ENCODE peak calls at places on chromosomes 6 and 20, in eight cellular contexts. E is DMS153; S is A549; B is esophagus squamous epithelium; U is stromal cell of bone marrow; G is omental fat pad; Q is activated CD4-positive, alpha-beta memory T cell treated with anti-CD3 and anti-CD28 coated beads, Interleukin-2, amount 10 ng/mL, durations not matched to agents 7 days and 5 days; L is nucleus accumbens. P is an unnamed sample.

GRCh38 chr6:56909115-56909907 is 45.6 kb upstream of the BEND6 start:
- DNase-seq in E (no peak), S (no peak), B (no peak), U (peak), G (no peak), Q (no peak), L (no peak), P (no peak)

GRCh38 chr6:54085526-54085925 is 25.7 kb upstream of the MLIP start:
- DNase-seq in E (no peak), S (peak), B (no peak), U (peak), G (no peak), Q (no peak), L (no peak), P (no peak)

GRCh38 chr6:140644017-140644416 is 1269.6 kb upstream of the CITED2 start:
- DNase-seq in E (no peak), S (no peak), B (no peak), U (no peak), G (no peak), Q (no peak), L (no peak), P (no peak)

GRCh38 chr6:169960003-169960344 is 208.6 kb downstream of the ERMARD start:
- DNase-seq in E (no peak), S (no peak), B (no peak), U (no peak), G (no peak), Q (no peak), L (no peak), P (no peak)

GRCh38 chr6:148382856-148383255 is 40.2 kb downstream of the SASH1 start:
- DNase-seq in E (no peak), S (no peak), B (no peak), U (no peak), G (no peak), Q (no peak), L (no peak), P (no peak)

GRCh38 chr6:13763740-13764381 is 50.5 kb downstream of the MCUR1 start:
- DNase-seq in E (no peak), S (no peak), B (no peak), U (no peak), G (no peak), Q (no peak), L (no peak), P (no peak)

GRCh38 chr6:136429264-136429663 is 121.0 kb downstream of the MAP7 start:
- DNase-seq in E (no peak), S (no peak), B (no peak), U (no peak), G (no peak), Q (no peak), L (no peak), P (no peak)

GRCh38 chr6:87501809-87502572 is 29.2 kb downstream of the SLC35A1 start:
- DNase-seq in E (no peak), S (no peak), B (no peak), U (no peak), G (no peak), Q (no peak), L (no peak), P (no peak)

GRCh38 chr6:119129148-119129967 is 50.9 kb upstream of the FAM184A start:
- DNase-seq in E (peak), S (peak), B (no peak), U (peak), G (no peak), Q (no peak), L (no peak), P (peak)

GRCh38 chr20:5705827-5706226 is 44.4 kb upstream of the SHLD1 start:
- DNase-seq in E (no peak), S (no peak), B (no peak), U (no peak), G (no peak), Q (no peak), L (no peak), P (no peak)

GRCh38 chr6:146017672-146018071 is 11.2 kb upstream of the GRM1 start:
- DNase-seq in E (no peak), S (no peak), B (no peak), U (no peak), G (no peak), Q (no peak), L (no peak), P (no peak)

GRCh38 chr20:5862703-5863039 is 87.7 kb downstream of the TRMT6 start:
- DNase-seq in E (no peak), S (no peak), B (no peak), U (no peak), G (no peak), Q (no peak), L (no peak), P (no peak)

GRCh38 chr20:35296101-35296554 is 3.9 kb upstream of the FAM83C start:
- DNase-seq in E (no peak), S (no peak), B (no peak), U (no peak), G (no peak), Q (no peak), L (no peak), P (no peak)

GRCh38 chr6:14453712-14454466 is 336.3 kb downstream of the CD83 start:
- DNase-seq in E (peak), S (no peak), B (no peak), U (no peak), G (no peak), Q (no peak), L (no peak), P (no peak)

GRCh38 chr6:31567531-31568370 is 4.3 kb upstream of the LTA start:
- DNase-seq in E (no peak), S (no peak), B (no peak), U (no peak), G (no peak), Q (no peak), L (no peak), P (no peak)

GRCh38 chr6:81451787-81452186 is 300.7 kb downstream of the TENT5A start:
- DNase-seq in E (peak), S (peak), B (no peak), U (peak), G (no peak), Q (no peak), L (no peak), P (no peak)

GRCh38 chr6:82783587-82784253 is 281.9 kb downstream of the UBE3D start:
- DNase-seq in E (peak), S (peak), B (no peak), U (no peak), G (no peak), Q (no peak), L (no peak), P (no peak)

GRCh38 chr20:58890073-58890453 is 37.5 kb downstream of the GNAS start:
- DNase-seq in E (no peak), S (no peak), B (no peak), U (no peak), G (no peak), Q (no peak), L (no peak), P (no peak)

GRCh38 chr6:35686873-35687557 is 1.7 kb downstream of the FKBP5 start:
- DNase-seq in E (no peak), S (no peak), B (no peak), U (no peak), G (no peak), Q (no peak), L (no peak), P (no peak)

GRCh38 chr6:87333591-87334181 is 4.6 kb upstream of the GJB7 start:
- DNase-seq in E (no peak), S (no peak), B (no peak), U (no peak), G (no peak), Q (no peak), L (no peak), P (peak)

GRCh38 chr20:39066464-39066863 is 104.3 kb downstream of the DHX35 start:
- DNase-seq in E (no peak), S (no peak), B (no peak), U (no peak), G (no peak), Q (no peak), L (no peak), P (no peak)

GRCh38 chr6:110329729-110330436 is 28.3 kb downstream of the METTL24 start:
- DNase-seq in E (no peak), S (no peak), B (no peak), U (no peak), G (no peak), Q (no peak), L (no peak), P (no peak)

GRCh38 chr6:124536157-124536556 is 426.1 kb upstream of the RNF217 start:
- DNase-seq in E (no peak), S (no peak), B (no peak), U (no peak), G (no peak), Q (no peak), L (no peak), P (no peak)

GRCh38 chr20:41094656-41095055 is 42.7 kb upstream of the PLCG1 start:
- DNase-seq in E (no peak), S (no peak), B (no peak), U (peak), G (no peak), Q (no peak), L (no peak), P (no peak)

GRCh38 chr6:126337323-126337722 is 2.6 kb upstream of the CENPW start:
- DNase-seq in E (no peak), S (no peak), B (no peak), U (peak), G (no peak), Q (no peak), L (no peak), P (no peak)

GRCh38 chr20:14012671-14013070 is 17.4 kb downstream of the MACROD2 start:
- DNase-seq in E (no peak), S (no peak), B (no peak), U (no peak), G (no peak), Q (no peak), L (no peak), P (no peak)

GRCh38 chr6:10961837-10962236 is 75.0 kb downstream of the SYCP2L start:
- DNase-seq in E (no peak), S (no peak), B (no peak), U (no peak), G (no peak), Q (no peak), L (no peak), P (no peak)

GRCh38 chr6:31572041-31572911 is at the start of gene LTA:
- DNase-seq in E (no peak), S (no peak), B (no peak), U (no peak), G (no peak), Q (peak), L (no peak), P (peak)